ENCODE peak calls at places on chromosome 7, in five cellular contexts. One of them, this sample, is unnamed.

GRCh38 chr7:17822557-17823173 is 117.6 kb downstream of the SNX13 start:
- DNase-seq in thoracic aorta: no peak
- DNase-seq in OCI-LY7: no peak
- DNase-seq in keratinocyte: no peak
- DNase-seq in heart right ventricle: no peak
- DNase-seq in this sample: no peak

GRCh38 chr7:159010411-159010810 is 134.3 kb downstream of the VIPR2 start:
- DNase-seq in thoracic aorta: no peak
- DNase-seq in OCI-LY7: no peak
- DNase-seq in keratinocyte: no peak
- DNase-seq in heart right ventricle: no peak
- DNase-seq in this sample: no peak

GRCh38 chr7:1459512-1459892 is 232 bp upstream of the MICALL2 start:
- DNase-seq in thoracic aorta: peak; percentile 97
- DNase-seq in OCI-LY7: peak; percentile 98
- DNase-seq in keratinocyte: peak; percentile 89
- DNase-seq in heart right ventricle: peak; percentile 100
- DNase-seq in this sample: peak; percentile 99

GRCh38 chr7:34108150-34108549 is 202.8 kb downstream of the BMPER start:
- DNase-seq in thoracic aorta: no peak
- DNase-seq in OCI-LY7: no peak
- DNase-seq in keratinocyte: no peak
- DNase-seq in heart right ventricle: no peak
- DNase-seq in this sample: peak; percentile 82

GRCh38 chr7:29988391-29989256 is 977 bp downstream of the SCRN1 start:
- DNase-seq in thoracic aorta: no peak
- DNase-seq in OCI-LY7: peak; percentile 84
- DNase-seq in keratinocyte: no peak
- DNase-seq in heart right ventricle: peak; percentile 59
- DNase-seq in this sample: peak; percentile 49

GRCh38 chr7:8057566-8057965 is 89.0 kb downstream of the GLCCI1 start:
- DNase-seq in thoracic aorta: no peak
- DNase-seq in OCI-LY7: no peak
- DNase-seq in keratinocyte: no peak
- DNase-seq in heart right ventricle: no peak
- DNase-seq in this sample: no peak

GRCh38 chr7:51481421-51481820 is 164.8 kb upstream of the COBL start:
- DNase-seq in thoracic aorta: no peak
- DNase-seq in OCI-LY7: no peak
- DNase-seq in keratinocyte: no peak
- DNase-seq in heart right ventricle: no peak
- DNase-seq in this sample: no peak

GRCh38 chr7:5679741-5680473 is 101.6 kb downstream of the RNF216 start:
- DNase-seq in thoracic aorta: no peak
- DNase-seq in OCI-LY7: no peak
- DNase-seq in keratinocyte: no peak
- DNase-seq in heart right ventricle: peak; percentile 46
- DNase-seq in this sample: no peak

GRCh38 chr7:92889081-92889480 is 52.7 kb upstream of the CDK6 start:
- DNase-seq in thoracic aorta: no peak
- DNase-seq in OCI-LY7: no peak
- DNase-seq in keratinocyte: no peak
- DNase-seq in heart right ventricle: no peak
- DNase-seq in this sample: no peak

GRCh38 chr7:12569673-12570072 is 847 bp upstream of the SCIN start:
- DNase-seq in thoracic aorta: no peak
- DNase-seq in OCI-LY7: no peak
- DNase-seq in keratinocyte: no peak
- DNase-seq in heart right ventricle: no peak
- DNase-seq in this sample: no peak

GRCh38 chr7:34357068-34357467 is 300.9 kb upstream of the NPSR1 start:
- DNase-seq in thoracic aorta: no peak
- DNase-seq in OCI-LY7: no peak
- DNase-seq in keratinocyte: no peak
- DNase-seq in heart right ventricle: no peak
- DNase-seq in this sample: peak; percentile 13

GRCh38 chr7:118220583-118220982 is 3.9 kb upstream of the ANKRD7 start:
- DNase-seq in thoracic aorta: no peak
- DNase-seq in OCI-LY7: no peak
- DNase-seq in keratinocyte: no peak
- DNase-seq in heart right ventricle: no peak
- DNase-seq in this sample: no peak

GRCh38 chr7:23185980-23186379 is 4.1 kb downstream of the NUP42 start:
- DNase-seq in thoracic aorta: no peak
- DNase-seq in OCI-LY7: no peak
- DNase-seq in keratinocyte: no peak
- DNase-seq in heart right ventricle: no peak
- DNase-seq in this sample: no peak

GRCh38 chr7:23184291-23184690 is 2.4 kb downstream of the NUP42 start:
- DNase-seq in thoracic aorta: no peak
- DNase-seq in OCI-LY7: no peak
- DNase-seq in keratinocyte: no peak
- DNase-seq in heart right ventricle: no peak
- DNase-seq in this sample: no peak

GRCh38 chr7:23181684-23182553 is at the start of gene NUP42:
- DNase-seq in thoracic aorta: peak; percentile 92
- DNase-seq in OCI-LY7: peak; percentile 99
- DNase-seq in keratinocyte: peak; percentile 88
- DNase-seq in heart right ventricle: peak; percentile 92
- DNase-seq in this sample: peak; percentile 100

GRCh38 chr7:23183279-23184012 is 1.6 kb downstream of the NUP42 start:
- DNase-seq in thoracic aorta: no peak
- DNase-seq in OCI-LY7: peak; percentile 41
- DNase-seq in keratinocyte: no peak
- DNase-seq in heart right ventricle: no peak
- DNase-seq in this sample: no peak

GRCh38 chr7:23184709-23185354 is 3.0 kb downstream of the NUP42 start:
- DNase-seq in thoracic aorta: no peak
- DNase-seq in OCI-LY7: peak; percentile 27
- DNase-seq in keratinocyte: peak; percentile 17
- DNase-seq in heart right ventricle: no peak
- DNase-seq in this sample: peak; percentile 77
- TF ChIP-seq CTCF in thoracic aorta: peak; percentile 45
- TF ChIP-seq CTCF in OCI-LY7: peak; percentile 74
- TF ChIP-seq CTCF in keratinocyte: peak; percentile 58
- TF ChIP-seq CTCF in heart right ventricle: peak; percentile 59
- TF ChIP-seq CTCF in this sample: peak; percentile 64

GRCh38 chr7:70695804-70696104 is 436.2 kb upstream of the GALNT17 start:
- DNase-seq in thoracic aorta: no peak
- DNase-seq in OCI-LY7: peak; percentile 67
- DNase-seq in keratinocyte: no peak
- DNase-seq in heart right ventricle: no peak
- DNase-seq in this sample: no peak

GRCh38 chr7:70694909-70695803 is 436.8 kb upstream of the GALNT17 start:
- DNase-seq in thoracic aorta: no peak
- DNase-seq in OCI-LY7: peak; percentile 34
- DNase-seq in keratinocyte: no peak
- DNase-seq in heart right ventricle: peak; percentile 29
- DNase-seq in this sample: peak; percentile 38

GRCh38 chr7:70694357-70694908 is 437.5 kb upstream of the GALNT17 start:
- DNase-seq in thoracic aorta: no peak
- DNase-seq in OCI-LY7: peak; percentile 61
- DNase-seq in keratinocyte: no peak
- DNase-seq in heart right ventricle: peak; percentile 37
- DNase-seq in this sample: peak; percentile 47

GRCh38 chr7:70698219-70698832 is 433.6 kb upstream of the GALNT17 start:
- DNase-seq in thoracic aorta: no peak
- DNase-seq in OCI-LY7: peak; percentile 70
- DNase-seq in keratinocyte: no peak
- DNase-seq in heart right ventricle: no peak
- DNase-seq in this sample: peak; percentile 84

DNA sequence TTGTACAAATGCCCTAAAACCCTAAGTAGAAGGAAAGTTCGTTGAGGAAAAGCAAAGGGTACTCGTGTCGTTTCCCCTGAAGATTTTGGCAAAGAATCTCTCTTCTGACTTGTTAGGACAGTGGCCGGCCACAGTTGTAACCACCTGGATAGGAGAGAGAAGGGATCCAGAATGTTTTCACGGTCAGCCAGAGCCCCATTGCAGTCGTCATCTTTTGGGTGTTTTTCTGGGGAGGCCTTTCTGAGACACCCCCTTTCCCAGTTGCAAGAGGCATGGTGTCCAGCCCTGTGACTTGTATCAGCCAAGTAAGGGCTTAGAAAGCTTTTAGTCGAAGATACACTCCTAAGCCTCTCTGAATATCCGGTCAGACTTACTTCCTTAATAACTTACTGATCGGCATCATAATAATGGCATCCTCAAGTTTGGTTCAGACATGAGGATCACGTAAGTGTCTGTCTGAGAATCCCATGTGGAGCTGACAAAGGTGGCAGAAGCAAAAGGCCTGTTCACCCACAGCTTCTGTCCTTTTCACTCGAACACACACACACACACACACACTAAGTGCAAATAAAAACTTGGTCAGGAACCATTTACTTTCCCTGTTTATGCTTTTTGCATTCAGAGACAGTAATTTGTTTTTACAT is 435.7 kb upstream of the GALNT17 start:
- DNase-seq in thoracic aorta: no peak
- DNase-seq in OCI-LY7: peak; percentile 7
- DNase-seq in keratinocyte: no peak
- DNase-seq in heart right ventricle: no peak
- DNase-seq in this sample: peak; percentile 24
- H3K4me3 ChIP-seq in thoracic aorta: peak overlapping the region; percentile 99
- H3K4me3 ChIP-seq in OCI-LY7: peak overlapping the region; percentile 79
- H3K4me3 ChIP-seq in keratinocyte: peak overlapping the region; percentile 87
- H3K4me3 ChIP-seq in heart right ventricle: no peak overlapping the region
- H3K4me3 ChIP-seq in this sample: peak overlapping the region; percentile 76

GRCh38 chr7:154656618-154657017 is 346.3 kb downstream of the PAXIP1 start:
- DNase-seq in thoracic aorta: no peak
- DNase-seq in OCI-LY7: no peak
- DNase-seq in keratinocyte: no peak
- DNase-seq in heart right ventricle: no peak
- DNase-seq in this sample: no peak
- TF ChIP-seq CTCF in thoracic aorta: no peak
- TF ChIP-seq CTCF in OCI-LY7: no peak
- TF ChIP-seq CTCF in keratinocyte: no peak
- TF ChIP-seq CTCF in heart right ventricle: no peak
- TF ChIP-seq CTCF in this sample: no peak

GRCh38 chr7:111098926-111099250 is 8.0 kb downstream of the LRRN3 start:
- DNase-seq in thoracic aorta: no peak
- DNase-seq in OCI-LY7: no peak
- DNase-seq in keratinocyte: no peak
- DNase-seq in heart right ventricle: no peak
- DNase-seq in this sample: no peak
- H3K4me3 ChIP-seq in thoracic aorta: no peak overlapping the region
- H3K4me3 ChIP-seq in OCI-LY7: no peak overlapping the region
- H3K4me3 ChIP-seq in keratinocyte: no peak overlapping the region
- H3K4me3 ChIP-seq in heart right ventricle: no peak overlapping the region
- H3K4me3 ChIP-seq in this sample: no peak overlapping the region

DNA sequence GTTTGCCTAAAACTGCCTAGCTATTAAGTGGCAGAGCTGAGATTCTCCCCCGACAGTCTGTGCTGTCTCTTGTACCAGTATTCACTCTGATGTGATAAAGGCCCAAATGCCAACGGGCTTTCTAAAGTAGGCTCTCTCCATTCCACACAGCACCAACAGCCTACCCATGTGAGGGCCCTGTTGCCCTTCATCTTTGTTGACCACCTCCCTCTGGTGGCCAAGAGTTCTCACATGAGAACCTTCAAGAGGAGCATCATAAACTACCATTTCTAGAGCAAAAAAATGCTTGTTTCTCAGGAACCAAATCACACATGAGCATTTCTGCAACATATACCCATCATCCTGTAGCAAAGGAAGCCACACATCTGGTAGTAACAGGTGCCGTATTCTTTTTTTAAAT is 185.8 kb downstream of the GRM8 start:
- DNase-seq in thoracic aorta: no peak
- DNase-seq in OCI-LY7: no peak
- DNase-seq in keratinocyte: no peak
- DNase-seq in heart right ventricle: no peak
- DNase-seq in this sample: no peak
- TF ChIP-seq CTCF in thoracic aorta: no peak
- TF ChIP-seq CTCF in OCI-LY7: peak; percentile 38
- TF ChIP-seq CTCF in keratinocyte: no peak
- TF ChIP-seq CTCF in heart right ventricle: no peak
- TF ChIP-seq CTCF in this sample: no peak